ENCODE peak calls at places on chromosome 5, in nine cellular contexts. I, Q, M, V, H, J, N, U and S are unnamed samples. For H3K4me1, the result is how much of the 10 kb centered on the place peaks cover.

GRCh38 chr5:138241688-138242547 is 28.8 kb upstream of the CDC23 start:
- DNase-seq in V (no peak), Q (no peak), I (peak), J (peak), H (no peak), N (peak), M (no peak), U (peak), S (peak)

GRCh38 chr5:59218424-59219045 is 635.7 kb downstream of the RAB3C start:
- DNase-seq in M (no peak), V (no peak), N (peak), H (no peak), U (no peak), Q (no peak), I (no peak), J (no peak), S (no peak)

GRCh38 chr5:53974021-53974420 is 336.4 kb downstream of the ARL15 start:
- DNase-seq in U (no peak), N (no peak), I (no peak), M (no peak), Q (no peak), H (no peak), V (no peak), J (no peak), S (no peak)

GRCh38 chr5:120152472-120152871 is 311.6 kb upstream of the PRR16 start:
- DNase-seq in V (no peak), Q (no peak), M (no peak), N (peak), H (peak), U (no peak), J (no peak), I (no peak), S (no peak)

GRCh38 chr5:130109152-130109551 is 204.9 kb downstream of the CHSY3 start:
- DNase-seq in N (peak), J (peak), H (no peak), V (no peak), I (no peak), U (no peak), M (no peak), Q (no peak), S (no peak)

GRCh38 chr5:73336366-73336765 is 112.2 kb downstream of the FOXD1 start:
- DNase-seq in Q (no peak), V (no peak), J (no peak), H (no peak), N (no peak), U (no peak), M (no peak), I (no peak), S (no peak)

GRCh38 chr5:99922386-99922785 is 612.8 kb upstream of the FAM174A start:
- DNase-seq in N (no peak), M (no peak), Q (no peak), I (no peak), U (no peak), V (no peak), H (no peak), J (no peak), S (no peak)

GRCh38 chr5:133222040-133222439 is 170.2 kb downstream of the HSPA4 start:
- DNase-seq in M (no peak), V (no peak), U (no peak), I (no peak), J (no peak), Q (no peak), H (no peak), N (no peak), S (no peak)

GRCh38 chr5:144194148-144194547 is 23.5 kb downstream of the KCTD16 start:
- DNase-seq in I (no peak), H (no peak), N (no peak), V (no peak), M (no peak), U (no peak), Q (no peak), J (no peak), S (no peak)

GRCh38 chr5:58268263-58268662 is 191.6 kb downstream of the PLK2 start:
- DNase-seq in U (no peak), V (peak), H (no peak), J (no peak), Q (no peak), M (peak), I (no peak), N (no peak), S (no peak)

GRCh38 chr5:39441838-39442237 is 17.1 kb upstream of the DAB2 start:
- DNase-seq in V (no peak), M (no peak), U (no peak), N (no peak), H (no peak), I (no peak), J (no peak), Q (no peak), S (no peak)

GRCh38 chr5:35828092-35828598 is 28.5 kb upstream of the IL7R start:
- DNase-seq in I (no peak), H (no peak), Q (no peak), M (no peak), U (no peak), V (no peak), J (no peak), N (no peak), S (no peak)

GRCh38 chr5:149563461-149563860 is 12.2 kb upstream of the CSNK1A1 start:
- DNase-seq in N (peak), I (no peak), U (no peak), J (no peak), M (no peak), Q (no peak), V (no peak), H (no peak), S (no peak)

GRCh38 chr5:134127376-134127861 is 12.9 kb downstream of the TCF7 start:
- DNase-seq in N (peak), J (no peak), H (peak), M (no peak), V (no peak), I (peak), U (no peak), Q (peak), S (no peak)

GRCh38 chr5:84249918-84250635 is 134.6 kb downstream of the EDIL3 start:
- DNase-seq in V (no peak), Q (no peak), N (peak), I (no peak), J (peak), H (peak), U (no peak), M (no peak), S (no peak)

DNA sequence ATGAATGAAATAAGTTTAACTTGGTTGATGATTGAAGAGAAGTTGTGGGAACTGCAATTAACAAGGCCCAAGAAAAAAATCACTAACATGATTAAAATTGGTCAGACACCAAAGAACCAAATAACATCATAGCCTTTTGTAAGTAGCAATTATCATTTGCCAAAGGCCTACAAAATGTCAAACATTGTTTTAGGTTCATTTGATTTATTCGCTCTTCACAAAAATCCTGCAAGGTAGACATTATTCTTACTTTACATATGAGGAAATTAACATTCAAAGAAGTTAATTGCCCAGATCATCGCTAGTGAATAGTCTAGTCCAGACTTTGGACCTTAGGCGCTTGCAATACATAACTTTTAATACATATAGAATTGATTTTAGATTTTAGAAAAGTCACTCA is 2.6 kb downstream of the POLK start:
- DNase-seq in M (no peak), J (no peak), H (no peak), I (no peak), Q (no peak), V (no peak), U (no peak), N (no peak), S (no peak)
- H3K4me3 ChIP-seq in M (no peak), J (no peak), H (no peak), I (no peak), Q (no peak), V (no peak), U (no peak), N (no peak), S (no peak)

GRCh38 chr5:10760976-10761841 is at the start of gene DAP:
- DNase-seq in M (peak), H (peak), V (peak), J (peak), N (peak), U (peak), Q (peak), I (peak), S (peak)

GRCh38 chr5:10762178-10762775 is 1.2 kb upstream of the DAP start:
- DNase-seq in Q (no peak), J (peak), H (no peak), N (no peak), M (peak), I (no peak), U (peak), V (peak), S (peak)

GRCh38 chr5:10759111-10759510 is 1.9 kb downstream of the DAP start:
- DNase-seq in I (no peak), H (no peak), N (no peak), J (no peak), V (no peak), M (no peak), U (no peak), Q (no peak), S (no peak)

GRCh38 chr5:10761842-10762165 is 770 bp upstream of the DAP start:
- DNase-seq in U (no peak), N (peak), Q (no peak), J (no peak), V (peak), M (no peak), H (no peak), I (no peak), S (no peak)

DNA sequence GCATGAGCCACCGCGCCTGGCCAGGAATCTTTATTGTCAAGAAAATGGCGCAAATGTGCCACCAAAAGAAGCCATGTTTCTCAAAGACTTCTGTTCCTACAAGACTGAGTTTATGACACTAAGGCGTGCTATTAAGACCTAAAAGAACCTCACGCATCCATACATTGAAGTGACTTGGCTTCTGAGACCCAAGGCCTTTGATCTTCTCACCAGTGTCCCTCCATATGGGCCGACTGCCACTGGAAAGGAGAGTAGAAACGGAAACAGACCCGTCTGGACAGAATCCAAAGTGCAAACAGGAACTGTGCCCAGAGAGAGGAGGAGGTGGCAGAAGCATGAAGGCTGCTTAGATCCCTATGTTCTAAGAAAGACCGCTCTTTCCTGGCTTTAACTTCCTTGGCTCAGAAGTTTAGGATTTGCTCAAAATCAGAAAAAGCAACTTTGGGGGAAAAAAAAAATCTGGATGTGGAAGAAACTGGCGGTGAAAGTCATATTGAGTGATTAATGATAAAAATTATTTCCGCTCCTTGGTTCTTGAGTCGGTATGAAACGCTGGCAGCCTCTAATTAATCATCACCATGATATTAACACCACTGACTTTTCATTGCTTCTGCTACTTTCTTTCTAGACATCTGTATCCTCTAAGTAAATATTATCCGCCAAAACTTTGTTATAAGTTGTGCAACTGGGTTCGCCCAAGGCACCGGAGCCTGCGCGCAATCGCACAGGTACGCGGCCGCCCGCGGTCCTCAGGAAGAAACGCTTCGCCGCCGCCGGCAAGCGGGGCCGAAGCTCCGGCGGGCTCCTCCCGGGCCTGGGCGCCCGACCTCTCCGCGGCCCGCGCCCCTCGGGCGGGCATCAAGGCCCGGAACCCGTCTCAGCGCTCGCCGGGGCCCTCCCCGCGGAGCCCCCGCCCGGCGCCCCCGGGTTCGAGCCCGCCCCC is 730 bp downstream of the DAP start:
- DNase-seq in H (peak), Q (no peak), M (peak), U (peak), I (no peak), V (peak), N (peak), J (peak), S (no peak)
- H3K4me1 ChIP-seq in H (under half), Q (under half), M (under half), U (under half), I (under half), V (under half), N (under half), J (under half), S (under half)

DNA sequence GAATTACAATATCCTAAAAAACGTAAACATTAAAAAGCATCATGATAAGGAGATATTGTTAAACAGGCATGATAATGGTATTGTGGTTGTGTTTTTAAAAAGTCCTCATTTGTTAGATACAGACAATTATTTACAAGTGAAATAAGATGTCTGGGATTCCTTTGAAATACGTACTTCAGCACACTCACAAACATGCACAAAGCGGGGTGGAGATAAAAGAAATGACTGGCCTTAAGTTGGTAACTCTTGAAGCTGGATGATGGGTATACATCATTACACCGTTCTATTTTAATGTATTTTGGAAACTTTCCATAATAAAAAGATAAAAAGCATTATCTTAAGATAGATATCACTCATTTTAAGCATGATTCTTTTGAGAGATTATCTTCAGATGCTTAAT is 1.0 kb downstream of the FAM200C start:
- DNase-seq in Q (no peak), M (no peak), H (no peak), N (peak), I (no peak), U (no peak), J (no peak), V (no peak), S (no peak)
- H3K4me3 ChIP-seq in Q (no peak), M (no peak), H (peak), N (peak), I (peak), U (peak), J (peak), V (peak), S (peak)

DNA sequence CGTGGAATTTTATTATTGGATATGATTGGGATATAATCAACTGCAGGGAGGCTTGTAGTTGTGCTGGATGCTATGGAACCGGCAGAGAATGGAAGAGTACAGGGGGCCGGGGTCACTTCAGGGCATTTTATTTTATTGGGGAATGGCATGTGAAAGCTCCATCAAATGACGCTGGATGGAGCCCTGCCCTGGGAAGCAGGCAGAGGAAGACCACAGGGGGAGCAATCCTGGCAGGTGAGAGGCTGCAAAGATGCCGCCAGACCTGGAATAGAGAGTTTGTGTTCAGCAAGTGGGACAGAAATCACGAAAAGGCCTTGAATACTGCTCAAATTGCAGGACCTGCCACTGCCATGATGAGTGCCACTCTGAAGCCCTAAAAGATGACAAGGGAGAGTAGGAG is 30.9 kb upstream of the TGFBI start:
- DNase-seq in M (no peak), H (peak), I (no peak), N (no peak), J (no peak), U (no peak), Q (no peak), V (no peak), S (no peak)
- H3K4me1 ChIP-seq in M (under half), H (half or more), I (under half), N (under half), J (under half), U (under half), Q (under half), V (under half), S (under half)

GRCh38 chr5:95818181-95819147 is 4.1 kb downstream of the GLRX start:
- DNase-seq in U (peak), V (no peak), M (peak), I (no peak), H (no peak), N (no peak), J (no peak), Q (no peak), S (no peak)

GRCh38 chr5:95815143-95815729 is 7.3 kb downstream of the GLRX start:
- DNase-seq in N (no peak), I (no peak), J (no peak), H (no peak), U (no peak), M (no peak), Q (no peak), V (no peak), S (no peak)

GRCh38 chr5:95816803-95817202 is 5.7 kb downstream of the GLRX start:
- DNase-seq in V (no peak), H (no peak), J (no peak), Q (no peak), M (no peak), U (no peak), I (no peak), N (no peak), S (no peak)

GRCh38 chr5:95817430-95817829 is 5.1 kb downstream of the GLRX start:
- DNase-seq in N (no peak), M (peak), V (no peak), Q (peak), J (no peak), H (peak), I (no peak), U (no peak), S (no peak)

DNA sequence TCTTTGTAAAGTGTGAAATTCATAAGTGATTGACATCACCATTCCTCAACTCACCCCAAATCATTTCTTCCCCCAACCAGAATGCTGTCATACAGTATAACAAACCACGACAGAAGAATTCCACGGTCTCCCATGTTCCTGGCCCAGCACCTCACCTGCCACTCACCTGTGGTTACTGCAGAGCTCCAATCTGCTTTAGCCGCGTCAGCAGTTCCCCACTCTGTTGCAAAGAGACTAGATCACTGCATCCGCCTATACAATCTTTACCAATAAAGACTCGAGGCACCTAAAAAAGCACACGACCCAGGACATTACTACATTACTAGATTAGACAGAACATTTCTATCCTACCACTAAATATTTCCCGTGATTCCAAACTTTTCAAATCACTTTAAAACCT is 6.2 kb downstream of the GLRX start:
- DNase-seq in Q (no peak), V (no peak), I (no peak), H (no peak), U (no peak), J (no peak), N (no peak), M (no peak), S (no peak)
- H3K4me3 ChIP-seq in Q (no peak), V (no peak), I (no peak), H (no peak), U (no peak), J (no peak), N (no peak), M (no peak), S (no peak)

GRCh38 chr5:172667786-172668735 is 27.0 kb downstream of the NEURL1B start:
- DNase-seq in H (no peak), Q (no peak), J (no peak), U (no peak), M (no peak), V (no peak), I (peak), N (no peak), S (peak)

GRCh38 chr5:172672696-172673095 is 31.6 kb downstream of the NEURL1B start:
- DNase-seq in N (no peak), I (no peak), Q (no peak), V (no peak), H (no peak), U (no peak), J (no peak), M (no peak), S (no peak)

GRCh38 chr5:172670444-172670843 is 29.4 kb downstream of the NEURL1B start:
- DNase-seq in Q (no peak), M (no peak), I (no peak), U (no peak), V (no peak), H (no peak), N (no peak), J (no peak), S (no peak)

GRCh38 chr5:172671091-172671490 is 30.0 kb downstream of the NEURL1B start:
- DNase-seq in H (no peak), N (no peak), U (no peak), I (peak), J (no peak), V (no peak), M (no peak), Q (no peak), S (no peak)

DNA sequence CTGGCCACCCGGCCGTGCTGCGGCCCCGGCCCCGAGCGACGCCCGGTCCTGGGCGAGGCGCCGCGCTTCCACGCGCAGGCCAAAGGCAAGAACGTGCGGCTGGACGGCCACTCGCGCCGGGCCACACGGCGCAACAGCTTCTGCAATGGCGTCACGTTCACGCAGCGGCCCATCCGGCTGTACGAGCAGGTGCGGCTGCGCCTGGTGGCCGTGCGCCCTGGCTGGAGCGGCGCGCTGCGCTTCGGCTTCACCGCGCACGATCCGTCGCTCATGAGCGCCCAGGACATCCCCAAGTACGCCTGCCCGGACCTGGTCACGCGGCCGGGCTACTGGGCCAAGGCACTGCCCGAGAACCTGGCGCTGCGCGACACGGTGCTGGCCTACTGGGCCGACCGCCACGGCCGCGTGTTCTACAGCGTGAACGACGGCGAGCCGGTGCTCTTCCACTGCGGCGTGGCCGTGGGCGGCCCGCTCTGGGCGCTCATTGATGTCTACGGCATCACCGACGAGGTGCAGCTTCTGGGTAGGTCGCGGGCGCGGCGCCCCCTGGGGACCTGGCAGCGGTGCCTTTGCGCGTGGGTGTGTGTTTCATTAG is 28.8 kb downstream of the NEURL1B start:
- DNase-seq in U (no peak), M (no peak), H (no peak), N (no peak), I (peak), Q (no peak), J (no peak), V (no peak), S (peak)
- H3K4me1 ChIP-seq in U (under half), M (under half), H (under half), N (under half), I (under half), Q (under half), J (under half), V (under half), S (under half)

GRCh38 chr5:179793470-179794139 is at the start of gene LTC4S:
- DNase-seq in H (no peak), V (peak), I (peak), N (peak), J (no peak), U (peak), Q (peak), M (peak), S (peak)
- H3K4me3 ChIP-seq in H (no peak), V (no peak), I (no peak), N (no peak), J (no peak), U (peak), Q (peak), M (no peak), S (no peak)